ENCODE peak calls at places on chromosomes 6 and 20, in seven cellular contexts. P, L, J, C, G, Y and H are unnamed samples.
A peak's percentile ranks its signal among the peaks of the same experiment; 100 is the strongest.

GRCh38 chr20:22805219-22805618 is 220.8 kb upstream of the FOXA2 start:
- DNase-seq in J (no peak), G (no peak), L (no peak), C (no peak), Y (no peak), P (no peak), H (peak; percentile 22)

GRCh38 chr6:15505463-15505918 is 157.3 kb downstream of the DTNBP1 start:
- DNase-seq in C (no peak), L (no peak), G (no peak), J (no peak), P (no peak), Y (no peak), H (no peak)

GRCh38 chr20:9261781-9262180 is 192.9 kb downstream of the PLCB4 start:
- DNase-seq in G (no peak), L (no peak), Y (no peak), J (no peak), C (no peak), P (no peak), H (no peak)

GRCh38 chr20:9269280-9269971 is 200.5 kb downstream of the PLCB4 start:
- DNase-seq in Y (no peak), C (no peak), J (no peak), G (no peak), L (no peak), P (no peak), H (no peak)

GRCh38 chr6:107729098-107729497 is 95.0 kb downstream of the SCML4 start:
- DNase-seq in P (no peak), G (no peak), C (no peak), L (no peak), Y (no peak), J (no peak), H (no peak)

GRCh38 chr20:32563311-32564272 is 21.5 kb downstream of the NOL4L start:
- DNase-seq in L (no peak), G (no peak), P (no peak), C (peak; percentile 14), J (no peak), Y (no peak), H (no peak)

GRCh38 chr20:51346686-51347485 is 195.6 kb downstream of the NFATC2 start:
- DNase-seq in J (no peak), C (no peak), P (no peak), Y (no peak), G (no peak), L (no peak), H (no peak)

GRCh38 chr6:12886961-12887775 is 170.6 kb downstream of the PHACTR1 start:
- DNase-seq in G (no peak), Y (no peak), J (no peak), P (no peak), C (no peak), L (no peak), H (no peak)

GRCh38 chr6:81722503-81723223 is 29.8 kb downstream of the TENT5A start:
- DNase-seq in Y (no peak), G (no peak), P (no peak), C (no peak), L (no peak), J (peak; percentile 21), H (no peak)

GRCh38 chr20:13022401-13023170 is 13.8 kb downstream of the SPTLC3 start:
- DNase-seq in J (no peak), P (no peak), Y (no peak), C (no peak), L (no peak), G (no peak), H (no peak)

GRCh38 chr20:9889270-9889981 is 50.5 kb upstream of the PAK5 start:
- DNase-seq in C (no peak), Y (no peak), J (peak; percentile 31), L (no peak), G (no peak), P (no peak), H (no peak)

GRCh38 chr6:33313709-33314514 is at the start of gene TAPBP:
- DNase-seq in G (peak; percentile 65), C (peak; percentile 49), P (peak; percentile 80), L (peak; percentile 78), J (peak; percentile 88), Y (peak; percentile 74), H (no peak)

GRCh38 chr20:43940518-43941225 is 26.0 kb downstream of the TOX2 start:
- DNase-seq in J (peak; percentile 86), P (no peak), C (peak; percentile 85), L (no peak), G (no peak), Y (no peak), H (no peak)

GRCh38 chr6:168109171-168109570 is 30.2 kb upstream of the FRMD1 start:
- DNase-seq in Y (no peak), P (no peak), L (no peak), G (no peak), C (no peak), J (no peak), H (no peak)

GRCh38 chr20:15702161-15702560 is 871.1 kb downstream of the KIF16B start:
- DNase-seq in L (no peak), J (no peak), C (no peak), G (no peak), Y (no peak), P (no peak), H (no peak)

GRCh38 chr6:150280703-150281102 is 88.1 kb upstream of the IYD start:
- DNase-seq in Y (no peak), P (no peak), L (no peak), G (no peak), J (no peak), C (no peak), H (no peak)

GRCh38 chr20:32509639-32510066 is 75.5 kb downstream of the NOL4L start:
- DNase-seq in J (peak; percentile 97), C (no peak), L (peak; percentile 37), Y (no peak), G (peak; percentile 79), P (peak; percentile 78), H (no peak)

GRCh38 chr6:161544801-161545490 is 271.1 kb upstream of the AGPAT4 start:
- DNase-seq in G (no peak), Y (no peak), C (no peak), P (no peak), L (no peak), J (no peak), H (no peak)

GRCh38 chr20:19929749-19930148 is 87.4 kb upstream of the NAA20 start:
- DNase-seq in Y (no peak), G (no peak), L (no peak), C (no peak), J (no peak), P (no peak), H (no peak)

GRCh38 chr6:145815351-145815772 is 767 bp upstream of the FBXO30 start:
- DNase-seq in L (no peak), J (peak; percentile 20), G (no peak), P (no peak), Y (no peak), C (peak; percentile 64), H (no peak)

GRCh38 chr20:327946-328563 is 2.7 kb downstream of the SOX12 start:
- DNase-seq in C (no peak), G (no peak), P (no peak), Y (no peak), L (no peak), J (no peak), H (no peak)

GRCh38 chr6:14598017-14598864 is 480.7 kb downstream of the CD83 start:
- DNase-seq in Y (no peak), P (no peak), G (no peak), J (no peak), C (no peak), L (no peak), H (no peak)

GRCh38 chr6:127516676-127517273 is 2.4 kb downstream of the MTCL3 start:
- DNase-seq in C (peak; percentile 93), L (peak; percentile 11), G (no peak), J (peak; percentile 82), Y (peak; percentile 22), P (no peak), H (no peak)

GRCh38 chr20:35129647-35130069 is 17.5 kb downstream of the EDEM2 start:
- DNase-seq in L (no peak), G (no peak), P (no peak), C (no peak), J (no peak), Y (no peak), H (no peak)

GRCh38 chr6:76771076-76771634 is 692.1 kb downstream of the HTR1B start:
- DNase-seq in L (no peak), P (no peak), Y (no peak), C (no peak), G (no peak), J (no peak), H (no peak)

GRCh38 chr6:145247677-145248419 is 487.5 kb downstream of the EPM2A start:
- DNase-seq in P (no peak), Y (no peak), C (no peak), J (no peak), L (no peak), G (no peak), H (no peak)

GRCh38 chr6:2956930-2957329 is 14.4 kb downstream of the SERPINB6 start:
- DNase-seq in P (no peak), Y (no peak), J (no peak), L (no peak), C (no peak), G (no peak), H (no peak)

GRCh38 chr6:111478749-111479148 is 4.3 kb downstream of the REV3L start:
- DNase-seq in Y (no peak), G (peak; percentile 40), P (no peak), J (peak; percentile 71), C (peak; percentile 57), L (no peak), H (no peak)

GRCh38 chr6:157625764-157626163 is 197.3 kb upstream of the SNX9 start:
- DNase-seq in G (no peak), Y (no peak), P (no peak), L (no peak), J (no peak), C (no peak), H (no peak)

GRCh38 chr20:59003836-59004492 is 3.1 kb downstream of the CTSZ start:
- DNase-seq in P (no peak), G (no peak), L (no peak), J (no peak), Y (no peak), C (no peak), H (no peak)

GRCh38 chr6:26179675-26180074 is 92.4 kb downstream of the HFE start:
- DNase-seq in J (no peak), C (no peak), P (no peak), L (no peak), Y (no peak), G (no peak), H (no peak)

GRCh38 chr6:45327956-45328522 is at the start of gene RUNX2:
- DNase-seq in G (no peak), J (peak; percentile 13), Y (no peak), C (no peak), L (no peak), P (no peak), H (no peak)

GRCh38 chr20:9867196-9867980 is 28.5 kb upstream of the PAK5 start:
- DNase-seq in J (no peak), L (no peak), C (no peak), G (no peak), P (no peak), Y (no peak), H (no peak)